ENCODE peak calls at places on chromosomes 7 and 10, in seven cellular contexts. H is T-cell; M is stimulated activated CD8-positive, alpha-beta memory T cell treated with anti-CD3 and anti-CD28 coated beads, Interleukin-7, amount 100 ng/mL, for 24 hours; I is left lobe of liver; W is T47D; G is A549; J is fibroblast of gingiva. P is an unnamed sample.

GRCh38 chr7:51685794-51686193 is 369.2 kb upstream of the COBL start:
- DNase-seq in H (no peak), M (no peak), I (no peak), W (no peak), G (no peak), J (no peak), P (no peak)

GRCh38 chr10:123148414-123149161 is 652 bp downstream of the HMX2 start:
- DNase-seq in H (no peak), M (no peak), I (no peak), W (no peak), G (no peak), J (no peak), P (no peak)

GRCh38 chr7:146892151-146892550 is 775.5 kb downstream of the CNTNAP2 start:
- DNase-seq in H (no peak), M (no peak), I (no peak), W (no peak), G (no peak), J (no peak), P (no peak)

GRCh38 chr10:88898727-88899126 is 18.7 kb downstream of the STAMBPL1 start:
- DNase-seq in H (no peak), M (no peak), I (no peak), W (no peak), G (no peak), J (no peak), P (no peak)

GRCh38 chr7:148944935-148945934 is 61.1 kb upstream of the EZH2 start:
- DNase-seq in H (no peak), M (no peak), I (no peak), W (no peak), G (no peak), J (peak), P (no peak)

GRCh38 chr7:51273360-51273759 is 43.2 kb downstream of the COBL start:
- DNase-seq in H (no peak), M (no peak), I (no peak), W (no peak), G (no peak), J (no peak), P (no peak)

GRCh38 chr7:7421850-7422249 is 113.8 kb downstream of the COL28A1 start:
- DNase-seq in H (no peak), M (no peak), I (no peak), W (no peak), G (no peak), J (no peak), P (no peak)

GRCh38 chr10:125370578-125370977 is 210.2 kb upstream of the CTBP2 start:
- DNase-seq in H (no peak), M (no peak), I (no peak), W (no peak), G (no peak), J (no peak), P (no peak)

GRCh38 chr7:101421123-101421522 is 58.4 kb downstream of the COL26A1 start:
- DNase-seq in H (no peak), M (no peak), I (no peak), W (no peak), G (no peak), J (no peak), P (no peak)

GRCh38 chr7:157660971-157661610 is 324.3 kb downstream of the DNAJB6 start:
- DNase-seq in H (no peak), M (no peak), I (no peak), W (no peak), G (no peak), J (no peak), P (no peak)

GRCh38 chr10:86688398-86688921 is 20.1 kb downstream of the LDB3 start:
- DNase-seq in H (peak), M (no peak), I (peak), W (peak), G (peak), J (peak), P (peak)

GRCh38 chr7:18408461-18408860 is 87.1 kb upstream of the HDAC9 start:
- DNase-seq in H (no peak), M (no peak), I (no peak), W (no peak), G (no peak), J (peak), P (no peak)

GRCh38 chr7:149369497-149369896 is 91.4 kb downstream of the ZNF777 start:
- DNase-seq in H (no peak), M (no peak), I (no peak), W (no peak), G (no peak), J (no peak), P (no peak)

GRCh38 chr7:73909051-73909941 is 48.3 kb downstream of the TMEM270 start:
- DNase-seq in H (no peak), M (no peak), I (no peak), W (no peak), G (no peak), J (no peak), P (no peak)

GRCh38 chr10:100297242-100297641 is 10.8 kb upstream of the BLOC1S2 start:
- DNase-seq in H (no peak), M (no peak), I (no peak), W (no peak), G (no peak), J (no peak), P (no peak)

GRCh38 chr7:94142281-94142680 is 138.1 kb upstream of the BET1 start:
- DNase-seq in H (no peak), M (no peak), I (no peak), W (no peak), G (no peak), J (no peak), P (no peak)

GRCh38 chr7:41705109-41705871 is 2.4 kb upstream of the INHBA start:
- DNase-seq in H (peak), M (no peak), I (peak), W (peak), G (peak), J (peak), P (no peak)

GRCh38 chr7:35036361-35037171 is 719 bp downstream of the DPY19L1 start:
- DNase-seq in H (peak), M (peak), I (peak), W (peak), G (peak), J (peak), P (peak)

GRCh38 chr7:65554-65953 is 126.8 kb upstream of the FAM20C start:
- DNase-seq in H (no peak), M (no peak), I (no peak), W (no peak), G (no peak), J (peak), P (no peak)

GRCh38 chr7:101614098-101614938 is 14.8 kb downstream of the MYL10 start:
- DNase-seq in H (no peak), M (no peak), I (no peak), W (no peak), G (no peak), J (no peak), P (no peak)

GRCh38 chr10:15313844-15314243 is 57.2 kb downstream of the FAM171A1 start:
- DNase-seq in H (no peak), M (no peak), I (no peak), W (no peak), G (no peak), J (no peak), P (peak)

GRCh38 chr10:131205556-131205955 is 106.0 kb downstream of the TCERG1L start:
- DNase-seq in H (no peak), M (no peak), I (peak), W (no peak), G (no peak), J (no peak), P (no peak)

GRCh38 chr10:100979821-100980272 is 7.5 kb downstream of the MRPL43 start:
- DNase-seq in H (no peak), M (no peak), I (peak), W (no peak), G (no peak), J (no peak), P (no peak)

GRCh38 chr10:15370741-15371701 is at the start of gene FAM171A1:
- DNase-seq in H (peak), M (peak), I (peak), W (peak), G (peak), J (peak), P (no peak)

GRCh38 chr7:105352018-105352612 is 36.6 kb downstream of the SRPK2 start:
- DNase-seq in H (peak), M (peak), I (peak), W (no peak), G (no peak), J (peak), P (no peak)

GRCh38 chr7:43038229-43038628 is 74.2 kb upstream of the HECW1 start:
- DNase-seq in H (no peak), M (no peak), I (no peak), W (no peak), G (no peak), J (peak), P (no peak)

GRCh38 chr7:151137076-151137611 is 30.4 kb downstream of the GBX1 start:
- DNase-seq in H (no peak), M (no peak), I (no peak), W (no peak), G (no peak), J (no peak), P (no peak)

GRCh38 chr7:51244890-51245289 is 71.7 kb downstream of the COBL start:
- DNase-seq in H (no peak), M (no peak), I (no peak), W (no peak), G (no peak), J (no peak), P (no peak)

GRCh38 chr10:92712016-92712889 is 22.5 kb downstream of the HHEX start:
- DNase-seq in H (no peak), M (no peak), I (no peak), W (no peak), G (no peak), J (no peak), P (no peak)

GRCh38 chr10:68112837-68113236 is 3.5 kb downstream of the MYPN start:
- DNase-seq in H (no peak), M (no peak), I (no peak), W (no peak), G (no peak), J (no peak), P (no peak)

GRCh38 chr7:75596727-75597614 is 104.9 kb downstream of the SPDYE5 start:
- DNase-seq in H (no peak), M (no peak), I (no peak), W (no peak), G (peak), J (no peak), P (no peak)

GRCh38 chr10:36872702-36873393 is 252.6 kb upstream of the ANKRD30A start:
- DNase-seq in H (no peak), M (no peak), I (no peak), W (no peak), G (no peak), J (no peak), P (no peak)

GRCh38 chr7:89648509-89648908 is 505.8 kb upstream of the STEAP1 start:
- DNase-seq in H (no peak), M (no peak), I (no peak), W (no peak), G (no peak), J (no peak), P (no peak)

GRCh38 chr10:128631801-128632241 is 505.6 kb upstream of the MKI67 start:
- DNase-seq in H (no peak), M (no peak), I (no peak), W (no peak), G (no peak), J (no peak), P (no peak)

GRCh38 chr7:85014936-85015335 is 171.9 kb downstream of the SEMA3D start:
- DNase-seq in H (no peak), M (no peak), I (no peak), W (no peak), G (no peak), J (no peak), P (no peak)